ENCODE peak calls at places on chromosomes 4 and X, in seven cellular contexts. O is lower leg skin, J is left lung, U is pancreas, V is left ventricle myocardium inferior, Z is AG09309, C is GM12878. W is an unnamed sample.

GRCh38 chrX:109635151-109635550 is 10.2 kb upstream of the KCNE5 start:
- DNase-seq in O (no peak), J (no peak), U (no peak), V (no peak), Z (no peak), C (no peak), W (no peak)

GRCh38 chrX:11125079-11125478 is 13.9 kb downstream of the HCCS start:
- DNase-seq in O (no peak), J (no peak), U (no peak), V (no peak), Z (no peak), C (no peak), W (no peak)

GRCh38 chr4:4986856-4987255 is 32.4 kb downstream of the CYTL1 start:
- DNase-seq in O (no peak), J (no peak), U (no peak), V (no peak), Z (no peak), C (no peak), W (no peak)

GRCh38 chr4:121455285-121455684 is 74.5 kb upstream of the QRFPR start:
- DNase-seq in O (no peak), J (no peak), U (no peak), V (no peak), Z (no peak), C (no peak), W (no peak)

GRCh38 chr4:2662598-2662997 is 93.5 kb downstream of the TNIP2 start:
- DNase-seq in O (no peak), J (no peak), U (no peak), V (no peak), Z (peak), C (no peak), W (no peak)

GRCh38 chr4:69823481-69824186 is 36.3 kb downstream of the SULT1E1 start:
- DNase-seq in O (no peak), J (no peak), U (peak), V (no peak), Z (no peak), C (no peak), W (no peak)

GRCh38 chrX:113195949-113196348 is 355.3 kb upstream of the AMOT start:
- DNase-seq in O (no peak), J (no peak), U (no peak), V (no peak), Z (no peak), C (no peak), W (no peak)

GRCh38 chrX:17606211-17606610 is 131.1 kb upstream of the SCML1 start:
- DNase-seq in O (no peak), J (no peak), U (no peak), V (no peak), Z (no peak), C (no peak), W (no peak)

GRCh38 chrX:125293792-125294780 is 25.6 kb upstream of the TEX13C start:
- DNase-seq in O (no peak), J (no peak), U (no peak), V (no peak), Z (no peak), C (no peak), W (no peak)

GRCh38 chrX:130125090-130125489 is 14.8 kb upstream of the ELF4 start:
- DNase-seq in O (peak), J (no peak), U (peak), V (peak), Z (no peak), C (no peak), W (peak)

GRCh38 chr4:150164956-150165355 is 86.7 kb downstream of the DCLK2 start:
- DNase-seq in O (no peak), J (no peak), U (no peak), V (no peak), Z (no peak), C (no peak), W (no peak)

GRCh38 chr4:147570616-147571015 is 46.6 kb upstream of the TMEM184C start:
- DNase-seq in O (no peak), J (no peak), U (no peak), V (no peak), Z (no peak), C (no peak), W (no peak)
- TF ChIP-seq CTCF in O (no peak), J (no peak), U (no peak), V (peak), Z (peak), C (no peak), W (no peak)

GRCh38 chr4:57554693-57555092 is 444.5 kb upstream of the IGFBP7 start:
- DNase-seq in O (no peak), J (no peak), U (no peak), V (no peak), Z (no peak), C (no peak), W (no peak)
- TF ChIP-seq CTCF in O (no peak), J (no peak), U (no peak), V (no peak), Z (no peak), C (no peak), W (no peak)

DNA sequence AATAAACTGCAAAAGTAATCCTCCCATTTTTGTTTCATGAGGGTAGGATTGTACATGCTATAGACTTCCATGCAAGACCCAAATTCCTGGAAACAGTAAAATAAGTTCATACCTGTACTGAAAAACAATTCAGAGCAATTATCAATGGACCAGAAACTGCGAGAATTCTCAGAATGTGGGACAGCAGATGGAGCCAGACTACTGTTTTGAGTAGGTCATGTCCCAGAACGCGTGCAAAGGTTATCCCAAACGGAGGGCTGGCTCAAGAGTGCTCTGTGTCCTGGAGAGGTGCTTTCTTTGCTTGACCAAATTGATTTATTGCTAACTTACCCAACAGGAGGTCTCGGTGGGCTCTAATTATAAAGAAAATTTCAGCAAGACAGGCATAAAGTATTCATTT is 1.7 kb upstream of the MAGEH1 start:
- DNase-seq in O (no peak), J (no peak), U (no peak), V (no peak), Z (no peak), C (no peak), W (no peak)
- TF ChIP-seq CTCF in O (no peak), J (no peak), U (no peak), V (peak), Z (peak), C (peak), W (no peak)

GRCh38 chrX:121479406-121479805 is 432.0 kb downstream of the GLUD2 start:
- DNase-seq in O (no peak), J (no peak), U (no peak), V (no peak), Z (no peak), C (no peak), W (no peak)
- TF ChIP-seq CTCF in O (no peak), J (no peak), U (no peak), V (no peak), Z (no peak), C (no peak), W (no peak)

GRCh38 chr4:84481077-84481878 is 17.8 kb downstream of the NKX6-1 start:
- DNase-seq in O (no peak), J (no peak), U (no peak), V (no peak), Z (no peak), C (no peak), W (no peak)

GRCh38 chr4:84480082-84480481 is 19.0 kb downstream of the NKX6-1 start:
- DNase-seq in O (no peak), J (no peak), U (no peak), V (no peak), Z (no peak), C (no peak), W (no peak)

GRCh38 chr4:84481879-84482245 is 17.2 kb downstream of the NKX6-1 start:
- DNase-seq in O (no peak), J (no peak), U (no peak), V (no peak), Z (no peak), C (no peak), W (no peak)

GRCh38 chr4:84477738-84478137 is 21.4 kb downstream of the NKX6-1 start:
- DNase-seq in O (no peak), J (no peak), U (no peak), V (no peak), Z (no peak), C (no peak), W (no peak)

DNA sequence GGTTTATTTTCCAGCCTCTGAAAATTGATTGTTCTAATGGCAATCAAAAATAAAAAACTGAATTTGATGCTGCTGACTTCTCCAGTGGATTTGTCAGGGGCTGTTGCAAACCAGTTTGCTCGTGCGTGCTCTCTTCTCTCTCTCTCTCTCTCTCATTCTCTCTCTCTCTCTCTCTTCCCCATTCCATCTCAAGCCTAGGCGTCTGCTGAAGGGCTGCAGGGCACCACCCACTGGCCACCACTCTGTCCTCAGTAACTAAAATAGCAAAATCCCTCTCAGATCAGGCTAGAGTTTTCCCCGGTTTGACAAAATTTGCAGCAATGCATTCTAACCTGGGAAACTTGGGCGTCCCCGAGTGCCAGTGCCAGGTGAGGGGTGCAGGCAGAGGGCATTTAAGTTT is 19.4 kb downstream of the NKX6-1 start:
- DNase-seq in O (no peak), J (no peak), U (no peak), V (no peak), Z (no peak), C (no peak), W (no peak)
- TF ChIP-seq CTCF in O (no peak), J (no peak), U (no peak), V (no peak), Z (no peak), C (no peak), W (no peak)

DNA sequence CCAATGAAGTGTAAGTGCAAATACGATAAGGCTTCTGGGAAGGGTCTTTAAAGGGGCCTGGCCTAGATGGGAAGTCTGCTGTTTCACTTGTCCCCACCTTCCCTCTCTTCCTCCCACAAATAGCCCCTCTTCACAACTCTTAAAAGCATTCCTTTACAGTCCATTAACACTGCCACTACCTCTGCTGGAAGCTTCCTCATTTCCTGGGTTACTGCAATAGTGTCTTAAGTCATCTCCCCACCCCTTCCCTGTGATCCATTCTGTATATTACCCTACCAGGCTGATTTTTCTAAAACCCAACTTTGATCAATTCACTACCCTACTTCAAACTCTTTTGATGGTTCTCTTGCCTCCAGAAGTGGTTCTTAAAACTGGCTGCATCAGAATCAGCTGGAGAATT is 8.8 kb upstream of the XIAP start:
- DNase-seq in O (no peak), J (no peak), U (no peak), V (no peak), Z (no peak), C (no peak), W (no peak)
- TF ChIP-seq CTCF in O (no peak), J (no peak), U (no peak), V (no peak), Z (no peak), C (no peak), W (no peak)

DNA sequence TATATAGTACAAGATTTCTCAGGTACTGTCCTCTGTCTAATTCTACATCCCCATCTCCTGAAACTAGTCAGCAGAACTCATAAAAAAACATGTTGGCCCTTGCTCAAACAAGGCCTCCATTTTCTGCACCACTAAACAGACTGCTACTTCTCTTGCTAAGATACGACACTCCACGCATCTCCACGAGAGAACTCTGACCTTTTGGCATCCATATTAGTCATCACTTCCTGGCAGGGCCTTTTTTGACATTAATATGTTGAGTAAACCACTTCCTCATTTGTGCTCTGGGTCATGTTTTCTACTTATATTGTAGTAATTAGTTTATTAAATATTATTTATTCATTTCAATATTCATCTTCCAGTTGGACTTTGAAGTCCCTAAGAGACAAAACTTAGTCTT is 65.6 kb downstream of the DCAF8L1 start:
- DNase-seq in O (no peak), J (no peak), U (no peak), V (no peak), Z (no peak), C (peak), W (no peak)
- TF ChIP-seq CTCF in O (no peak), J (no peak), U (no peak), V (no peak), Z (no peak), C (no peak), W (no peak)

DNA sequence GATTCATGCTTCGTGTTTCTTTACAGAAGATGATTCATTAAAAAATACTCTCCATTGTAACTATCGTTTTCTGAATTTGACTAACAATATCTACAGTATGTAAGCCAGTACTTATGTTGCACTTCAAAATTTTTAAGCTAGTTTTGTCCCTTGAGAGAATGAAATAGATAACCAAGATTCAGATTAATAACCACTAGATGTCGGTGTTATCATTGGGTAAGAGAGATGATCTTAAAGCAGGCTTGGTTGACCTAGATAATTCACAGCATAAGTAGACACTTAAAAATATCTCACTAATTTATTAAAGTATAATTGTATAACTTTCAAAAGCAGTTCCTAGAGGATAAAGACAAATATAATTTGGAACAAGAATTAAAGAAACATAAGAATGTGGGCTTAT is 430.9 kb downstream of the C4orf33 start:
- DNase-seq in O (no peak), J (no peak), U (no peak), V (no peak), Z (no peak), C (no peak), W (no peak)
- TF ChIP-seq CTCF in O (no peak), J (peak), U (no peak), V (peak), Z (no peak), C (peak), W (peak)

W was measured in heart left ventricle.